ENCODE peak calls at places on chromosomes 5 and 9, in five cellular contexts. One of them, this sample, is unnamed.

GRCh38 chr5:124628721-124629596 is 117.5 kb downstream of the ZNF608 start:
- DNase-seq in A549: peak
- DNase-seq in uterus: no peak
- DNase-seq in adrenal gland: peak
- DNase-seq in NB4: peak
- DNase-seq in this sample: peak

GRCh38 chr5:95284512-95285405 is at the start of gene MCTP1:
- DNase-seq in uterus: no peak
- DNase-seq in A549: peak
- DNase-seq in NB4: peak
- DNase-seq in adrenal gland: no peak
- DNase-seq in this sample: peak

GRCh38 chr9:82273121-82273520 is 284.5 kb downstream of the SPATA31D1 start:
- DNase-seq in NB4: no peak
- DNase-seq in uterus: no peak
- DNase-seq in A549: no peak
- DNase-seq in adrenal gland: no peak
- DNase-seq in this sample: no peak

GRCh38 chr9:135562235-135562745 is 734 bp downstream of the PAEP start:
- DNase-seq in A549: no peak
- DNase-seq in adrenal gland: no peak
- DNase-seq in NB4: no peak
- DNase-seq in uterus: no peak
- DNase-seq in this sample: no peak

GRCh38 chr9:21585756-21586752 is 103.9 kb upstream of the IFNE start:
- DNase-seq in A549: peak
- DNase-seq in uterus: no peak
- DNase-seq in NB4: no peak
- DNase-seq in adrenal gland: no peak
- DNase-seq in this sample: no peak

GRCh38 chr5:83095973-83096539 is 18.7 kb downstream of the XRCC4 start:
- DNase-seq in uterus: no peak
- DNase-seq in NB4: no peak
- DNase-seq in A549: peak
- DNase-seq in adrenal gland: no peak
- DNase-seq in this sample: peak

GRCh38 chr5:50699737-50700136 is 33.3 kb downstream of the PARP8 start:
- DNase-seq in A549: no peak
- DNase-seq in NB4: no peak
- DNase-seq in adrenal gland: no peak
- DNase-seq in uterus: no peak
- DNase-seq in this sample: no peak

GRCh38 chr5:4765411-4765810 is 374.7 kb upstream of the ADAMTS16 start:
- DNase-seq in adrenal gland: no peak
- DNase-seq in A549: no peak
- DNase-seq in uterus: no peak
- DNase-seq in NB4: no peak
- DNase-seq in this sample: no peak

GRCh38 chr5:119367502-119368237 is 11.9 kb downstream of the TNFAIP8 start:
- DNase-seq in A549: no peak
- DNase-seq in NB4: no peak
- DNase-seq in adrenal gland: no peak
- DNase-seq in uterus: no peak
- DNase-seq in this sample: no peak

GRCh38 chr9:38380230-38380871 is 12.2 kb upstream of the ALDH1B1 start:
- DNase-seq in uterus: no peak
- DNase-seq in A549: no peak
- DNase-seq in NB4: no peak
- DNase-seq in adrenal gland: no peak
- DNase-seq in this sample: no peak

GRCh38 chr9:78666818-78667429 is 370.0 kb downstream of the PSAT1 start:
- DNase-seq in NB4: no peak
- DNase-seq in adrenal gland: no peak
- DNase-seq in A549: no peak
- DNase-seq in uterus: no peak
- DNase-seq in this sample: no peak

GRCh38 chr5:72110401-72111013 is 3.2 kb downstream of the MAP1B start:
- DNase-seq in A549: no peak
- DNase-seq in uterus: no peak
- DNase-seq in NB4: no peak
- DNase-seq in adrenal gland: no peak
- DNase-seq in this sample: no peak

GRCh38 chr9:78239506-78239905 is 3.6 kb downstream of the CEP78 start:
- DNase-seq in NB4: no peak
- DNase-seq in uterus: no peak
- DNase-seq in adrenal gland: no peak
- DNase-seq in A549: peak
- DNase-seq in this sample: no peak

GRCh38 chr5:7857918-7858632 is 7.1 kb upstream of the CFAP90 start:
- DNase-seq in A549: no peak
- DNase-seq in adrenal gland: no peak
- DNase-seq in NB4: no peak
- DNase-seq in uterus: no peak
- DNase-seq in this sample: no peak

GRCh38 chr9:19781240-19781639 is 7.6 kb downstream of the SLC24A2 start:
- DNase-seq in A549: no peak
- DNase-seq in adrenal gland: no peak
- DNase-seq in NB4: no peak
- DNase-seq in uterus: no peak
- DNase-seq in this sample: no peak

GRCh38 chr9:137919649-137920101 is 42.1 kb downstream of the CACNA1B start:
- DNase-seq in adrenal gland: peak
- DNase-seq in A549: no peak
- DNase-seq in uterus: no peak
- DNase-seq in NB4: no peak
- DNase-seq in this sample: no peak

GRCh38 chr9:132356276-132356924 is 1.6 kb upstream of the SETX start:
- DNase-seq in adrenal gland: no peak
- DNase-seq in uterus: no peak
- DNase-seq in A549: no peak
- DNase-seq in NB4: peak
- DNase-seq in this sample: peak

GRCh38 chr5:117568622-117569021 is 994.0 kb upstream of the SEMA6A start:
- DNase-seq in uterus: no peak
- DNase-seq in NB4: no peak
- DNase-seq in adrenal gland: no peak
- DNase-seq in A549: no peak
- DNase-seq in this sample: no peak

GRCh38 chr5:131634666-131634995 is 398 bp downstream of the RAPGEF6 start:
- DNase-seq in A549: peak
- DNase-seq in NB4: peak
- DNase-seq in uterus: no peak
- DNase-seq in adrenal gland: no peak
- DNase-seq in this sample: peak

GRCh38 chr9:79020266-79020665 is 551.5 kb upstream of the TLE4 start:
- DNase-seq in adrenal gland: no peak
- DNase-seq in A549: no peak
- DNase-seq in NB4: no peak
- DNase-seq in uterus: no peak
- DNase-seq in this sample: no peak

GRCh38 chr9:20054734-20055133 is 265.9 kb upstream of the SLC24A2 start:
- DNase-seq in NB4: no peak
- DNase-seq in adrenal gland: no peak
- DNase-seq in A549: no peak
- DNase-seq in uterus: no peak
- DNase-seq in this sample: no peak

GRCh38 chr5:171979606-171980005 is 26.8 kb downstream of the FBXW11 start:
- DNase-seq in adrenal gland: no peak
- DNase-seq in A549: no peak
- DNase-seq in NB4: no peak
- DNase-seq in uterus: no peak
- DNase-seq in this sample: peak

GRCh38 chr5:145797336-145797735 is 37.8 kb downstream of the PRELID2 start:
- DNase-seq in uterus: no peak
- DNase-seq in adrenal gland: no peak
- DNase-seq in A549: no peak
- DNase-seq in NB4: peak
- DNase-seq in this sample: no peak

GRCh38 chr9:42852133-42852532 is 668.7 kb downstream of the SPATA31A6 start:
- DNase-seq in adrenal gland: peak
- DNase-seq in uterus: no peak
- DNase-seq in NB4: peak
- DNase-seq in A549: peak
- DNase-seq in this sample: peak

DNA sequence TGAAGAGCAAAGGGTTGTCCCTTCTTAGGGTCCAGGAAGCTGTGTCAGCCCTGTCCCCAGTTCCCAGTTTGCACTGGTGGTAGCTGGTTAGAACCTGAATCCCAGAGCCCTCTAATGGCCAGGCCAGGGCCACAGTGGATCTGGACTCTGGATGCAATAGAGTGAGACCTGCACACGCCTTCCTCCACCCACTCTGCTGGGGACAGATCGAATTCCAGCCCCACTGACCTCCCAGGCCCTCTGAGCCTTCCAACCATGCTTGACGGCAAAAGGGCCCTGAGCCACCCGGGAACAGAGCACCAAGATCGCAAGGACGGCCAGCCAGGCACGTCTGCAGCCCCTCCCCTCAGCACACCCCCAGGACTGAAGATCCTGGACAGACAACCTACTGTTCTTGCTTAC is 23.7 kb downstream of the NAIF1 start:
- DNase-seq in adrenal gland: no peak
- DNase-seq in A549: no peak
- DNase-seq in uterus: no peak
- DNase-seq in NB4: no peak
- DNase-seq in this sample: no peak
- TF ChIP-seq POLR2A in adrenal gland: no peak
- TF ChIP-seq POLR2A in A549: no peak
- TF ChIP-seq POLR2A in uterus: no peak
- TF ChIP-seq POLR2A in NB4: no peak
- TF ChIP-seq POLR2A in this sample: no peak

GRCh38 chr9:35102769-35103659 is at the start of gene STOML2:
- DNase-seq in NB4: peak
- DNase-seq in uterus: peak
- DNase-seq in adrenal gland: peak
- DNase-seq in A549: peak
- DNase-seq in this sample: peak
- TF ChIP-seq POLR2A in NB4: peak
- TF ChIP-seq POLR2A in uterus: peak
- TF ChIP-seq POLR2A in adrenal gland: peak
- TF ChIP-seq POLR2A in A549: peak
- TF ChIP-seq POLR2A in this sample: peak

GRCh38 chr9:114276908-114277821 is 45.7 kb upstream of the ORM1 start:
- DNase-seq in NB4: no peak
- DNase-seq in uterus: peak
- DNase-seq in adrenal gland: no peak
- DNase-seq in A549: no peak
- DNase-seq in this sample: no peak
- TF ChIP-seq POLR2A in NB4: no peak
- TF ChIP-seq POLR2A in uterus: no peak
- TF ChIP-seq POLR2A in adrenal gland: no peak
- TF ChIP-seq POLR2A in A549: no peak
- TF ChIP-seq POLR2A in this sample: no peak

DNA sequence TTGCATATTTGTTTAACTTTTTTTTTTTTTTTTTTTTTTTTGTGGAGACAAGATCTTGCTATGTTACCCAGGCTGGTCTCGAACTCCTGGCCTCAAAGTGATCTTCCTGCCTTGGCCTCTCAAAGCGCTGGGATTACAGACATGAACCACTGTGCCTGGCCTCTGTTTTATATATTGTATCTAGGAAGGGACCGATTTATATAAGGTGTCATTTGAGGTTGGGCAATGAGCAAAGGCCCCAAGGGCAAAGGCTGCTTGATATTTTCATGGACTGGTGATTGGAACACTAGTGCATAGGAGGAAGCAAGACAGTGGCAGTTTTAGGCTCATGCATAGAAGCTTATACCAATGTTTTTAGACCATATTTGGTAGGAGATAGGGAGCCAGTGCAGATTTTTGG is 3.2 kb downstream of the SLC26A2 start:
- DNase-seq in NB4: no peak
- DNase-seq in uterus: no peak
- DNase-seq in A549: no peak
- DNase-seq in adrenal gland: no peak
- DNase-seq in this sample: no peak
- TF ChIP-seq POLR2A in NB4: no peak
- TF ChIP-seq POLR2A in uterus: no peak
- TF ChIP-seq POLR2A in A549: no peak
- TF ChIP-seq POLR2A in adrenal gland: no peak
- TF ChIP-seq POLR2A in this sample: no peak

GRCh38 chr9:136644593-136645342 is 17.9 kb upstream of the EGFL7 start:
- DNase-seq in NB4: peak
- DNase-seq in adrenal gland: peak
- DNase-seq in A549: no peak
- DNase-seq in uterus: peak
- DNase-seq in this sample: no peak
- TF ChIP-seq POLR2A in NB4: no peak
- TF ChIP-seq POLR2A in adrenal gland: no peak
- TF ChIP-seq POLR2A in A549: no peak
- TF ChIP-seq POLR2A in uterus: no peak
- TF ChIP-seq POLR2A in this sample: no peak

DNA sequence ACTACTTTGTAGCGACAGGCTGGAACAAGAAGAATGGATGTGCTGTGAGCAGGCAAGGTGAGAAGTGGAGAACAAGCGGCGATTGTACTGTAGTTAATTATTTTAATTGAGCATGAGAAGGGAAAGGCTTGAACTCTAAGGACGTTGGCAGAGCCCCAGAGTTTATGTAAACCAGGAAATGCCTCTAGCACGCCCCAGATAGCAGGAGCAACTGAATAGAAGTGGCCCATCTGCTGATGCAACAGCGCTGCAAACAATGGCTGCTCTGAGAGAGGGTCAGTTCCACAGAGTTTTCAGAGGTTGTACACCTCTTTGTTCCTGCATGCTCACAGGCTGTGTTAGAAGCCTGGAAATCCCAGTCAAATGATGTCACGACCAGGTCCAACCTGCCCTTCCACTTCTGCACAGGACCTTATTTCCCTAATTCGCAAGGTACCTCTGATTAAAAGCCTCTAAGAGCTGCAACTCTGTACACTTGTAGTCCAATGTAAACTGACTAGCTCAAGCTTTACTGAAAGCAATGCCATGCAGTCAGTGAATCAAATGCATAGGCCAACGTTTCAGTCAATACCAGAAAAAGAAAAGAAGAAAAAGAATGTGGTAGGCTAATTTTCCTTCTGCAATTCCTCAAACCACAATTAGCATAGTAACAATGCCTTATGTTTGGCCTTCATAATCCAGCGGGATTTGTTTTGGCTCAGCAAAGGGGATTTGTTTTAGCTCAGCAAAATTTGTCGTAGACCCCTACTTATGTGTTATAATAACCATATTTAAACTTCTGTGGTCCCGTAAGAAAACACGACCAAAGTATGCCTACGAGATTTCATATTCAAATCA is 119.6 kb upstream of the RETREG1 start:
- DNase-seq in uterus: no peak
- DNase-seq in A549: no peak
- DNase-seq in adrenal gland: no peak
- DNase-seq in NB4: no peak
- DNase-seq in this sample: peak
- TF ChIP-seq POLR2A in uterus: no peak
- TF ChIP-seq POLR2A in A549: no peak
- TF ChIP-seq POLR2A in adrenal gland: no peak
- TF ChIP-seq POLR2A in NB4: no peak
- TF ChIP-seq POLR2A in this sample: no peak

DNA sequence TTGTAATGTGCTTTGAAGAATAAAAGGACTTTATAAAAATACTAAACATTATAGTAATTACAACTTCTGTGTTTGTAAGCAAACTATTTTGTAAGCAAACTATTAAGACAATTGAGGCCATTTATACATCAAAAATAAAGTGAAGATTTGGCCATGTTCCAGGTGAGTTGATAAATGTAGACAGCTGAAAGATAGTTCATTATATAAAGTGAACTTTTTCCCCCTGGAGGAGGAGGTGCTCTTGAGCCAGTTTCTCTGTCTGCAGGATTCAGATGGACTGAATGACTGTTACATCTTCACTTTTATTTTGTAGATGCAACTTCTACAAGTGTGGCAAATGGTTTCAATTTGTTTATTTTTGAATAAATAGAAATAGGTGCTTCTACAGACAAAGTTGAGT is 117.3 kb upstream of the TUT7 start:
- DNase-seq in NB4: no peak
- DNase-seq in adrenal gland: no peak
- DNase-seq in uterus: no peak
- DNase-seq in A549: no peak
- DNase-seq in this sample: no peak
- TF ChIP-seq POLR2A in NB4: no peak
- TF ChIP-seq POLR2A in adrenal gland: no peak
- TF ChIP-seq POLR2A in uterus: no peak
- TF ChIP-seq POLR2A in A549: no peak
- TF ChIP-seq POLR2A in this sample: no peak